ENCODE peak calls at places on chromosomes 12 and 14, in eight cellular contexts. One of them, this sample, is unnamed.

GRCh38 chr14:93346926-93347721 is at the start of gene COX8C:
- DNase-seq in A549: no peak
- DNase-seq in NCI-H748 treated with DMSO at 0.1 percent for 48 hours: no peak
- DNase-seq in uterus: no peak
- DNase-seq in EL: no peak
- DNase-seq in LoVo: no peak
- DNase-seq in AG04450: no peak
- DNase-seq in left ventricle myocardium superior: no peak
- DNase-seq in this sample: no peak

GRCh38 chr12:120866143-120866542 is 38.0 kb downstream of the SPPL3 start:
- DNase-seq in A549: no peak
- DNase-seq in NCI-H748 treated with DMSO at 0.1 percent for 48 hours: no peak
- DNase-seq in uterus: no peak
- DNase-seq in EL: no peak
- DNase-seq in LoVo: no peak
- DNase-seq in AG04450: no peak
- DNase-seq in left ventricle myocardium superior: no peak
- DNase-seq in this sample: no peak

GRCh38 chr12:47881826-47882427 is 22.9 kb downstream of the VDR start:
- DNase-seq in A549: no peak
- DNase-seq in NCI-H748 treated with DMSO at 0.1 percent for 48 hours: no peak
- DNase-seq in uterus: peak; percentile 28
- DNase-seq in EL: peak; percentile 99
- DNase-seq in LoVo: no peak
- DNase-seq in AG04450: peak; percentile 96
- DNase-seq in left ventricle myocardium superior: no peak
- DNase-seq in this sample: no peak

GRCh38 chr14:78401866-78402265 is 231.7 kb downstream of the NRXN3 start:
- DNase-seq in A549: no peak
- DNase-seq in NCI-H748 treated with DMSO at 0.1 percent for 48 hours: no peak
- DNase-seq in uterus: no peak
- DNase-seq in EL: no peak
- DNase-seq in LoVo: no peak
- DNase-seq in AG04450: no peak
- DNase-seq in left ventricle myocardium superior: no peak
- DNase-seq in this sample: no peak

GRCh38 chr12:57175428-57176138 is 28.2 kb upstream of the LRP1-AS start:
- DNase-seq in A549: peak; percentile 79
- DNase-seq in NCI-H748 treated with DMSO at 0.1 percent for 48 hours: peak; percentile 88
- DNase-seq in uterus: peak; percentile 88
- DNase-seq in EL: peak; percentile 60
- DNase-seq in LoVo: peak; percentile 71
- DNase-seq in AG04450: peak; percentile 44
- DNase-seq in left ventricle myocardium superior: peak; percentile 91
- DNase-seq in this sample: peak; percentile 65

GRCh38 chr14:75579882-75580281 is 1.5 kb downstream of the FLVCR2 start:
- DNase-seq in A549: no peak
- DNase-seq in NCI-H748 treated with DMSO at 0.1 percent for 48 hours: no peak
- DNase-seq in uterus: no peak
- DNase-seq in EL: no peak
- DNase-seq in LoVo: no peak
- DNase-seq in AG04450: no peak
- DNase-seq in left ventricle myocardium superior: no peak
- DNase-seq in this sample: no peak

GRCh38 chr14:69880851-69881250 is 1.6 kb downstream of the SMOC1 start:
- DNase-seq in A549: no peak
- DNase-seq in NCI-H748 treated with DMSO at 0.1 percent for 48 hours: no peak
- DNase-seq in uterus: no peak
- DNase-seq in EL: no peak
- DNase-seq in LoVo: no peak
- DNase-seq in AG04450: no peak
- DNase-seq in left ventricle myocardium superior: no peak
- DNase-seq in this sample: no peak

GRCh38 chr12:113742801-113743200 is 223.3 kb downstream of the RBM19 start:
- DNase-seq in A549: no peak
- DNase-seq in NCI-H748 treated with DMSO at 0.1 percent for 48 hours: no peak
- DNase-seq in uterus: no peak
- DNase-seq in EL: no peak
- DNase-seq in LoVo: no peak
- DNase-seq in AG04450: no peak
- DNase-seq in left ventricle myocardium superior: no peak
- DNase-seq in this sample: no peak

GRCh38 chr14:99338313-99338712 is 66.3 kb upstream of the BCL11B start:
- DNase-seq in A549: no peak
- DNase-seq in NCI-H748 treated with DMSO at 0.1 percent for 48 hours: no peak
- DNase-seq in uterus: no peak
- DNase-seq in EL: no peak
- DNase-seq in LoVo: no peak
- DNase-seq in AG04450: no peak
- DNase-seq in left ventricle myocardium superior: no peak
- DNase-seq in this sample: no peak

GRCh38 chr12:82740129-82741000 is 53.7 kb downstream of the TMTC2 start:
- DNase-seq in A549: peak; percentile 48
- DNase-seq in NCI-H748 treated with DMSO at 0.1 percent for 48 hours: no peak
- DNase-seq in uterus: no peak
- DNase-seq in EL: peak; percentile 41
- DNase-seq in LoVo: peak; percentile 89
- DNase-seq in AG04450: no peak
- DNase-seq in left ventricle myocardium superior: no peak
- DNase-seq in this sample: peak; percentile 49

GRCh38 chr12:46546634-46547273 is 174.2 kb upstream of the SLC38A2 start:
- DNase-seq in A549: no peak
- DNase-seq in NCI-H748 treated with DMSO at 0.1 percent for 48 hours: no peak
- DNase-seq in uterus: no peak
- DNase-seq in EL: peak; percentile 50
- DNase-seq in LoVo: no peak
- DNase-seq in AG04450: no peak
- DNase-seq in left ventricle myocardium superior: no peak
- DNase-seq in this sample: no peak

This sample was measured in COLO829.